ENCODE peak calls at places on chromosomes 13 and 19, in eight cellular contexts. O is brain microvascular endothelial cell; H is Peyer's patch; N is tibial nerve; T is heart left ventricle; W is left lung; I is fibroblast of lung; G is CD8-positive, alpha-beta T cell. K is an unnamed sample.
A peak's percentile ranks its signal among the peaks of the same experiment; 100 is the strongest.

GRCh38 chr13:26325876-26326275 is 71.9 kb downstream of the CDK8 start:
- DNase-seq in O (no peak), H (no peak), N (no peak), T (no peak), W (no peak), I (no peak), G (no peak), K (peak; percentile 31)

GRCh38 chr19:58551577-58552471 is 3.1 kb downstream of the CHMP2A start:
- DNase-seq in O (no peak), H (no peak), N (no peak), T (no peak), W (no peak), I (no peak), G (no peak), K (no peak)

GRCh38 chr13:90834700-90835099 is 512.8 kb upstream of the MIR17HG start:
- DNase-seq in O (no peak), H (no peak), N (no peak), T (no peak), W (no peak), I (no peak), G (no peak), K (no peak)

GRCh38 chr13:36344173-36344572 is 2.0 kb downstream of the SPART start:
- DNase-seq in O (no peak), H (no peak), N (no peak), T (no peak), W (no peak), I (peak; percentile 83), G (no peak), K (no peak)

GRCh38 chr19:41928221-41928683 is at the start of gene ERFL:
- DNase-seq in O (no peak), H (no peak), N (no peak), T (no peak), W (no peak), I (no peak), G (no peak), K (peak; percentile 68)

GRCh38 chr19:4338441-4339350 is at the start of gene STAP2:
- DNase-seq in O (no peak), H (no peak), N (no peak), T (no peak), W (peak; percentile 82), I (no peak), G (peak; percentile 20), K (peak; percentile 53)

GRCh38 chr19:48196933-48197665 is 26.6 kb downstream of the ZSWIM9 start:
- DNase-seq in O (no peak), H (no peak), N (no peak), T (no peak), W (no peak), I (no peak), G (no peak), K (no peak)

GRCh38 chr13:99312493-99312883 is 5.3 kb upstream of the GPR183 start:
- DNase-seq in O (peak; percentile 93), H (peak; percentile 29), N (peak; percentile 81), T (no peak), W (peak; percentile 65), I (peak; percentile 61), G (no peak), K (no peak)

GRCh38 chr13:20101467-20102316 is 59.2 kb downstream of the GJA3 start:
- DNase-seq in O (no peak), H (no peak), N (no peak), T (no peak), W (no peak), I (no peak), G (no peak), K (no peak)

GRCh38 chr19:14089412-14089661 is 1.2 kb downstream of the SAMD1 start:
- DNase-seq in O (no peak), H (no peak), N (peak; percentile 20), T (no peak), W (no peak), I (peak; percentile 35), G (no peak), K (no peak)
- TF ChIP-seq CTCF in O (peak; percentile 35), H (no peak), N (no peak), T (no peak), W (peak; percentile 10), I (peak; percentile 21), G (peak; percentile 27), K (no peak)

GRCh38 chr19:2047449-2048103 is 3.5 kb downstream of the MKNK2 start:
- DNase-seq in O (no peak), H (no peak), N (no peak), T (peak; percentile 84), W (peak; percentile 92), I (peak; percentile 53), G (peak; percentile 47), K (no peak)

GRCh38 chr19:2045501-2046045 is 5.5 kb downstream of the MKNK2 start:
- DNase-seq in O (no peak), H (no peak), N (no peak), T (no peak), W (no peak), I (no peak), G (no peak), K (no peak)

GRCh38 chr19:2048104-2048958 is 2.7 kb downstream of the MKNK2 start:
- DNase-seq in O (no peak), H (no peak), N (no peak), T (no peak), W (no peak), I (no peak), G (no peak), K (no peak)

GRCh38 chr19:2046046-2046907 is 4.8 kb downstream of the MKNK2 start:
- DNase-seq in O (no peak), H (no peak), N (no peak), T (no peak), W (peak; percentile 73), I (no peak), G (no peak), K (no peak)

DNA sequence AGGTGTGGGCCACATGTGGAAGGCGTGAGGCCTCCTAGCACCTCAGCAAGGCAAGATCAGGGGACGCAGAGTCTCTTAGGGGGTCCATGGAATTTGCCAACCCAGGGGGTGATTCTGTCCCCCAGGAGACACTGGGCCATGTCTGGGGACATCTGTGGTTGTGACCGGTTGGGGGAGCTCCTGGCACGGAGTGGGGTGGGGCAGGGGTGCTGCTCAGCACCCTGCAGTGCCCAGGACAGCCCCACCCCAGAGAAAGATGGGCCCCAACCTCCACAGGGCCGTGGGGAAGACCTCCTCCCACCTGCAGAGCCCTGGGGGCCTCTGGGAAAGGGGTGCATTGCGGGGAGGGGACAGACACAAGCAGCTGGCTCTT is 4.0 kb downstream of the MKNK2 start:
- DNase-seq in O (no peak), H (no peak), N (no peak), T (no peak), W (no peak), I (no peak), G (no peak), K (no peak)
- TF ChIP-seq CTCF in O (no peak), H (no peak), N (no peak), T (no peak), W (no peak), I (no peak), G (no peak), K (peak; percentile 22)

GRCh38 chr19:29668746-29669609 is 3.7 kb downstream of the PLEKHF1 start:
- DNase-seq in O (no peak), H (no peak), N (no peak), T (peak; percentile 55), W (no peak), I (no peak), G (no peak), K (no peak)
- TF ChIP-seq CTCF in O (peak; percentile 62), H (no peak), N (no peak), T (peak; percentile 13), W (no peak), I (no peak), G (no peak), K (peak; percentile 19)

DNA sequence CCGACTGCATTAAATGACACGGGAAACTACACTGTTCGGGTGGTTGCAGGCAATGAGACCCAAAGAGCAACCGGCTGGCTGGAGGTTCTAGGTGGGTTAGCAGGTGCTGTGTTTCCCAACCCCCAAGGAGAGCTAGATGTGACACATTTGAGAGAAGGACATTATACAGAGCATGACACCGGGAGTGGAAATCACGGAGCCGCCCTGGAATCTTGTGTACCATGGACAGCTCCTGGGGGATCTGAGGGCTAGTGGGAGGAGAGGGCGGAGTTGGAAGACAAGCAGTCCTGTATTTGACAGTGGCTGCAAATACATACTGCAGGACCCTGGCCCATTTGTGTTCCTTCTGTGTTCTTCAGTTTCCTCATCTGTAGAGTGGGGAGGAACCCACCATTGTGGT is 2.3 kb downstream of the CEACAM18 start:
- DNase-seq in O (peak; percentile 4), H (no peak), N (no peak), T (no peak), W (no peak), I (no peak), G (no peak), K (no peak)
- TF ChIP-seq CTCF in O (no peak), H (no peak), N (no peak), T (no peak), W (no peak), I (no peak), G (no peak), K (no peak)

GRCh38 chr13:27783111-27783510 is 9.2 kb upstream of the GSX1 start:
- DNase-seq in O (no peak), H (no peak), N (no peak), T (no peak), W (no peak), I (peak; percentile 19), G (no peak), K (no peak)
- TF ChIP-seq CTCF in O (peak; percentile 44), H (peak; percentile 6), N (no peak), T (peak; percentile 52), W (no peak), I (peak; percentile 29), G (no peak), K (peak; percentile 28)

DNA sequence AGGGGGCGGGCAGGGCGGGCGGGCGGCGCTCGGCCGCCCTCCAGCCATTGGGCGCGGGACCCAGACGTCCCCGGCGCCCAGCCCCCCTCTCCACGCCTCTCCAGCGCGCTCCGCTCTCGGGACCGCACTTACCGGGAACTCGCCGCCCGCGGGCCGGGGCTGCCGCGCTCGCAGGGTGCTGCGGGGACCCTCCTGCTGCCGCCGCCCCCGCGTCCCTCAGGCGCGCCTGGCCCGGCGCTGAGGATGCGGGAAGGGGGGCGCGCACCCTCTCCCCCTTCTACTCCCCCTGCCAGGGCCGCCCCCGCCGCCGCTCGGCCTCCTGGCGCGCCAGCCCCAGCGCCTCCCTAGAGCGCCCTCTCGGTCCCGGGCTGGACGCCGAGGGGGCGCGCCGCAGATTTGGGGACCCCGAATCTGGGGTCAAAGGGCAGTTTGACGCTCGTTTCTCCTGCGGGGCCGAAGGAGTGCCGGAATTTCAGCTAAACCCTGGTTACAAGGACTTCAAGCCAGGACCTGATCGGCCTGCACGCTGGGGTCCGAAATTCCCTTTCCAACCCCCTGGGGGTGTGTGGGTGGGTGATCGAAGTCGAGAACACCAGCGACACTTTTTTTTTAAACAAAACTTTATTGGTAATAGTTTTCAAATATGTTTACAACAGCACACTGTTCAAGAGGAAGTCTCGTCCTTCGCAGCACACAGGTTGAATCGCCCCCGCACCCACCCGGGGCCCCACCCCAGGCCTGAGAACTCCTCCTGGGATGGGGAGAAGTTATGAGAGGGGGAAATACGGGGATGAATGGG is 734 bp upstream of the SAMD1 start:
- DNase-seq in O (peak; percentile 41), H (no peak), N (peak; percentile 14), T (peak; percentile 90), W (peak; percentile 93), I (peak; percentile 79), G (peak; percentile 62), K (peak; percentile 94)
- TF ChIP-seq CTCF in O (peak; percentile 38), H (no peak), N (no peak), T (no peak), W (peak; percentile 17), I (peak; percentile 29), G (peak; percentile 40), K (peak; percentile 22)

K was measured in GM13976.